ENCODE peak calls at places on chromosomes 4 and X, in eight cellular contexts. J, L, S, C, M, K, N and I are unnamed samples.

GRCh38 chr4:33482773-33483172 is 2761.5 kb downstream of the ARAP2 start:
- ATAC-seq in K (no peak), S (no peak), N (no peak), J (no peak), L (no peak), M (no peak), C (no peak), I (no peak)

GRCh38 chrX:43881410-43882293 is 598 bp downstream of the MAOB start:
- ATAC-seq in L (peak; percentile 52), C (no peak), K (peak; percentile 30), J (no peak), N (peak; percentile 25), S (peak; percentile 29), M (no peak), I (peak; percentile 9)

GRCh38 chr4:27009539-27009938 is 148.9 kb downstream of the STIM2 start:
- ATAC-seq in S (peak; percentile 34), L (no peak), C (no peak), J (no peak), M (no peak), N (no peak), K (no peak), I (no peak)

GRCh38 chrX:53716328-53717088 is 30.0 kb upstream of the HUWE1 start:
- ATAC-seq in M (no peak), K (no peak), C (no peak), S (no peak), N (no peak), L (no peak), J (peak; percentile 44), I (peak; percentile 11)

GRCh38 chrX:129760981-129761380 is 18.8 kb upstream of the SASH3 start:
- ATAC-seq in K (no peak), C (no peak), J (no peak), N (no peak), L (no peak), M (no peak), S (no peak), I (no peak)

GRCh38 chr4:34731045-34731444 is 1513.3 kb downstream of the ARAP2 start:
- ATAC-seq in C (no peak), S (no peak), L (no peak), J (no peak), K (peak; percentile 43), N (no peak), M (no peak), I (peak; percentile 62)

GRCh38 chrX:78945186-78945912 is at the start of gene P2RY10:
- ATAC-seq in C (no peak), K (no peak), L (no peak), M (no peak), N (no peak), J (peak; percentile 89), S (no peak), I (peak; percentile 38)

GRCh38 chr4:71456841-71457240 is 118.0 kb downstream of the SLC4A4 start:
- ATAC-seq in C (peak; percentile 93), L (peak; percentile 93), S (no peak), K (peak; percentile 97), J (no peak), M (no peak), N (peak; percentile 67), I (peak; percentile 63)

GRCh38 chrX:136779346-136779781 is 1.4 kb downstream of the ARHGEF6 start:
- ATAC-seq in C (no peak), M (no peak), K (peak; percentile 23), S (no peak), J (peak; percentile 78), N (peak; percentile 40), L (no peak), I (no peak)

GRCh38 chr4:4406455-4407298 is 19.8 kb downstream of the NSG1 start:
- ATAC-seq in N (no peak), L (no peak), S (no peak), K (no peak), C (peak; percentile 22), M (no peak), J (no peak), I (no peak)

GRCh38 chr4:69196209-69196965 is 18.2 kb downstream of the UGT2B11 start:
- ATAC-seq in J (no peak), S (no peak), N (no peak), C (no peak), L (no peak), K (no peak), M (no peak), I (no peak)

GRCh38 chr4:82773049-82773448 is 25.5 kb downstream of the SCD5 start:
- ATAC-seq in K (no peak), J (no peak), C (no peak), N (no peak), M (no peak), S (no peak), L (no peak), I (no peak)

GRCh38 chrX:100748133-100748532 is 16.2 kb upstream of the SYTL4 start:
- ATAC-seq in J (no peak), L (no peak), M (no peak), K (no peak), S (no peak), N (no peak), C (peak; percentile 62), I (peak; percentile 47)

GRCh38 chr4:108851346-108851745 is 88.5 kb upstream of the ETNPPL start:
- ATAC-seq in N (no peak), L (no peak), J (no peak), C (no peak), M (no peak), S (no peak), K (no peak), I (no peak)

GRCh38 chr4:104693601-104694201 is 199.0 kb upstream of the CXXC4 start:
- ATAC-seq in S (no peak), C (no peak), J (no peak), N (no peak), M (no peak), K (no peak), L (no peak), I (no peak)

GRCh38 chr4:107800058-107800457 is 24.7 kb upstream of the SGMS2 start:
- ATAC-seq in C (no peak), S (peak; percentile 73), L (no peak), J (no peak), M (peak; percentile 43), K (peak; percentile 69), N (peak; percentile 69), I (no peak)

GRCh38 chrX:109841869-109842579 is 109.0 kb upstream of the ACSL4 start:
- ATAC-seq in N (no peak), S (no peak), K (no peak), L (no peak), M (no peak), C (no peak), J (no peak), I (no peak)

GRCh38 chr4:100082852-100083251 is 107.4 kb downstream of the DDIT4L start:
- ATAC-seq in K (no peak), N (no peak), S (no peak), L (no peak), C (no peak), M (no peak), J (no peak), I (peak; percentile 35)

GRCh38 chrX:154402622-154403127 is 4.5 kb downstream of the RPL10 start:
- ATAC-seq in J (no peak), N (no peak), M (no peak), K (no peak), S (no peak), L (no peak), C (peak; percentile 37), I (no peak)

GRCh38 chrX:39470588-39471155 is 627.1 kb downstream of the BCOR start:
- ATAC-seq in M (peak; percentile 69), K (peak; percentile 65), J (no peak), L (no peak), S (no peak), N (peak; percentile 65), C (no peak), I (no peak)

GRCh38 chrX:9320940-9321339 is 143.9 kb upstream of the TBL1X start:
- ATAC-seq in M (no peak), K (no peak), N (no peak), C (peak; percentile 93), S (peak; percentile 65), J (no peak), L (no peak), I (no peak)

GRCh38 chr4:108054025-108054424 is 64.3 kb downstream of the HADH start:
- ATAC-seq in L (no peak), J (no peak), C (no peak), S (no peak), K (no peak), M (no peak), N (no peak), I (no peak)

GRCh38 chr4:101217353-101218031 is 129.8 kb downstream of the PPP3CA start:
- ATAC-seq in L (no peak), J (no peak), K (peak; percentile 49), N (no peak), C (peak; percentile 74), S (peak; percentile 48), M (no peak), I (no peak)

GRCh38 chr4:142383800-142384470 is 462.2 kb downstream of the INPP4B start:
- ATAC-seq in S (no peak), K (no peak), L (no peak), C (no peak), M (no peak), J (no peak), N (no peak), I (peak; percentile 68)

GRCh38 chr4:9925750-9926439 is 95.4 kb downstream of the SLC2A9 start:
- ATAC-seq in C (no peak), N (no peak), S (no peak), J (no peak), M (no peak), L (no peak), K (no peak), I (no peak)

GRCh38 chrX:42739771-42740170 is 38.2 kb downstream of the PPP1R2C start:
- ATAC-seq in S (peak; percentile 37), M (no peak), L (no peak), K (no peak), C (no peak), N (no peak), J (no peak), I (no peak)

GRCh38 chrX:74251006-74251930 is 52.7 kb upstream of the ZCCHC13 start:
- ATAC-seq in N (peak; percentile 20), C (peak; percentile 74), M (peak; percentile 56), J (no peak), S (peak; percentile 69), K (peak; percentile 49), L (peak; percentile 58), I (peak; percentile 31)

GRCh38 chr4:121009578-121010338 is 62.6 kb downstream of the NDNF start:
- ATAC-seq in M (no peak), N (no peak), S (no peak), C (no peak), J (peak; percentile 33), L (no peak), K (no peak), I (no peak)

GRCh38 chr4:80173387-80173786 is 23.9 kb upstream of the PRDM8 start:
- ATAC-seq in K (peak; percentile 37), L (no peak), M (no peak), C (no peak), N (no peak), J (peak; percentile 98), S (no peak), I (peak; percentile 64)

GRCh38 chrX:100830547-100830946 is 10.4 kb downstream of the CSTF2 start:
- ATAC-seq in J (no peak), K (no peak), N (no peak), S (no peak), C (no peak), M (no peak), L (no peak), I (no peak)

GRCh38 chrX:47623540-47624027 is 3.9 kb upstream of the SYN1 start:
- ATAC-seq in L (no peak), K (peak; percentile 78), C (peak; percentile 78), J (no peak), N (peak; percentile 50), M (no peak), S (peak; percentile 27), I (no peak)